ENCODE peak calls at places on chromosomes 6 and 20, in four cellular contexts. One of them, this sample, is unnamed.
A peak's percentile ranks its signal among the peaks of the same experiment; 100 is the strongest.

GRCh38 chr6:138264372-138264880 is 46.1 kb upstream of the PBOV1 start:
- DNase-seq in IMR-90: no peak
- DNase-seq in mesenchymal stem cell: no peak
- DNase-seq in H9: no peak
- DNase-seq in this sample: no peak

GRCh38 chr6:132401120-132401940 is at the start of gene MOXD1:
- DNase-seq in IMR-90: peak; percentile 37
- DNase-seq in mesenchymal stem cell: peak; percentile 58
- DNase-seq in H9: peak; percentile 59
- DNase-seq in this sample: peak; percentile 51

GRCh38 chr6:43493833-43494232 is 16.3 kb downstream of the LRRC73 start:
- DNase-seq in IMR-90: no peak
- DNase-seq in mesenchymal stem cell: no peak
- DNase-seq in H9: no peak
- DNase-seq in this sample: no peak

GRCh38 chr6:96990989-96991388 is 66.5 kb downstream of the KLHL32 start:
- DNase-seq in IMR-90: no peak
- DNase-seq in mesenchymal stem cell: no peak
- DNase-seq in H9: no peak
- DNase-seq in this sample: no peak

GRCh38 chr6:106886922-106887797 is 87.4 kb downstream of the CD24 start:
- DNase-seq in IMR-90: no peak
- DNase-seq in mesenchymal stem cell: no peak
- DNase-seq in H9: no peak
- DNase-seq in this sample: peak; percentile 24

GRCh38 chr6:31689249-31690110 is 8.6 kb upstream of the LY6G5C start:
- DNase-seq in IMR-90: no peak
- DNase-seq in mesenchymal stem cell: no peak
- DNase-seq in H9: peak; percentile 65
- DNase-seq in this sample: no peak

GRCh38 chr6:147909645-147910044 is 401.2 kb downstream of the SAMD5 start:
- DNase-seq in IMR-90: peak; percentile 39
- DNase-seq in mesenchymal stem cell: peak; percentile 34
- DNase-seq in H9: no peak
- DNase-seq in this sample: no peak

GRCh38 chr6:123338394-123338793 is 298.4 kb downstream of the TRDN start:
- DNase-seq in IMR-90: no peak
- DNase-seq in mesenchymal stem cell: no peak
- DNase-seq in H9: no peak
- DNase-seq in this sample: no peak

GRCh38 chr6:167397712-167398111 is 72.8 kb downstream of the TTLL2 start:
- DNase-seq in IMR-90: no peak
- DNase-seq in mesenchymal stem cell: no peak
- DNase-seq in H9: no peak
- DNase-seq in this sample: no peak

GRCh38 chr6:168778201-168778600 is 337.2 kb downstream of the SMOC2 start:
- DNase-seq in IMR-90: no peak
- DNase-seq in mesenchymal stem cell: no peak
- DNase-seq in H9: no peak
- DNase-seq in this sample: no peak
- H2AK5ac ChIP-seq in IMR-90: no peak overlapping the region
- H2AK5ac ChIP-seq in mesenchymal stem cell: no peak overlapping the region
- H2AK5ac ChIP-seq in H9: no peak overlapping the region
- H2AK5ac ChIP-seq in this sample: no peak overlapping the region

DNA sequence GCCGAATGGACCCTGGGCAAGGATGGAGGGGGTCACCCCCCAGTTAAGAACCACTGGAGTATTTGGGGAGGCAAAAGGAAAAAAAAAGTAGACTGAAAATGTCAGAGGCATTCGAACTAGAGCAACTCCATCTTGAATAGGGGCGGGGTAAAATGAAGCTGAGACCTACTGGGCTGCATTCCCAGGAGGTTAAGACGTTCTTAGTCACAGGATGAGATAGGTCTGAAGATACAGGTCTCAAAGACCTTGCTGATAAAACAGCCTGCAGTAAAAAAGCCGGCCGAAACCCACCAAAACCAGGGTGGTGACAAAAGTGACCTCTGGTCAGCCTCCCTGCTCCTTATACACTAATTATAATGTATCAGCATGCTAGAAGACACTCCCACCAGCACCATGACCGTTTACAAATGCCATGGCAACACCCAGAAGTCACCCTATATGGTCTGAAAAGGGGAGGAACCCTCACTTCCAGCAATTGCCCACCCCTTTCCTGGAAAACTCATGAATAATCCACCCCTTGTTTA is 70.4 kb upstream of the KCNG1 start:
- DNase-seq in IMR-90: no peak
- DNase-seq in mesenchymal stem cell: no peak
- DNase-seq in H9: no peak
- DNase-seq in this sample: no peak
- H2AK5ac ChIP-seq in IMR-90: no peak overlapping the region
- H2AK5ac ChIP-seq in mesenchymal stem cell: no peak overlapping the region
- H2AK5ac ChIP-seq in H9: no peak overlapping the region
- H2AK5ac ChIP-seq in this sample: no peak overlapping the region

DNA sequence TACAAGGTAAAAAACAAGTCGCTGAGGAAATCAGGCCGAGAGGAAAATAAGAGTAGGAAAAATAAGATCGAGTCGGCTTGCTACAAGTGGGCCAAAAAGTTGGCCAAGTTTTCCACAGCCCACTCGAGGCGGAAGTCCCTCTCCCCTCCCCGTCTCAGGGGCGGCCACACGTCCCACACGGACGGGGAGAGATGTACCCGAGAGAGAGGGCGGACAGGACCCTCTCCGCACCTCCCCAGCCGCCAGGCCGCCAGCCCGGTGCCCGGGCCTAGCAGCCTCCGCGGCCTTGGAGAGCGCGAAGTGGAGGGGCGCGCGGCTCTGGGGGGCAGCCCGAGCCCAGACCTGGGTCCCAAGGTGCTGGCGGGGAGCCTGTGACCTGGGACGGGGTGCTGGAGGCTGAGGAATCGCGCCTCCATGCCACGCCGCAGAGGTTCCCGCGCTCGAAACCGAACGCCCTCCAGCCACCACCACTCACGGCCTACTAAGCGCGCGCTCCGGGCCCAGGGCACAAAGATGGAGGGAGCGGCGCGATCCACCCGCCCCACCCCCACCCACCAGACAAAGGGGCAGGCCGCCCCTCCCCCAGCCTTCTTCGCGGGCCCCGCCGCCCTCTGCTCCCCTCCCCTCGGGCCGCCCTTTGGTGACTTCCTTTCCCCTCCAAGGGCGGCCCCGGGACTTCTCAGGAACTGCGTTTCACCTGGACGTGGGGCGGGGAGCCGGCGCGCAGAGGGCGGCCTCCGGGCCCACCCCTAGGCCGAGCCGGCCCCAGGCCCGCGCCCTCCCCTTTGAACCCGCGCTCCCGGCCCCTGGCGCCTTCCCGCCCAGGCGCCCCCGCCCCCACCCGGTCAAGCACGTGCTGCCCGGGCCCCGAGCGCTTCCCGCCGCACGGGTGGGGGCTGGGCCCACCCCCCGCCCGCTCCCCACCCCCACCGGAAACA is 1.7 kb upstream of the HMGA1 start:
- DNase-seq in IMR-90: no peak
- DNase-seq in mesenchymal stem cell: no peak
- DNase-seq in H9: peak; percentile 96
- DNase-seq in this sample: peak; percentile 94
- H2AK5ac ChIP-seq in IMR-90: peak overlapping the region; percentile 62
- H2AK5ac ChIP-seq in mesenchymal stem cell: no peak overlapping the region
- H2AK5ac ChIP-seq in H9: peak overlapping the region; percentile 98
- H2AK5ac ChIP-seq in this sample: peak overlapping the region; percentile 88

GRCh38 chr20:46689082-46689753 is at the start of gene TP53RK:
- DNase-seq in IMR-90: peak; percentile 100
- DNase-seq in mesenchymal stem cell: peak; percentile 100
- DNase-seq in H9: peak; percentile 100
- DNase-seq in this sample: peak; percentile 100
- H2AK5ac ChIP-seq in IMR-90: peak within 1 kb of the TSS; percentile 83
- H2AK5ac ChIP-seq in mesenchymal stem cell: peak within 1 kb of the TSS; percentile 72
- H2AK5ac ChIP-seq in H9: no peak within 1 kb of the TSS
- H2AK5ac ChIP-seq in this sample: peak within 1 kb of the TSS; percentile 51